ENCODE peak calls at places on chromosome 6, in nine cellular contexts. W, H, B, D, T, M, U, J and G are unnamed samples.

GRCh38 chr6:112911949-112912348 is 564.8 kb downstream of the RFPL4B start:
- DNase-seq in W (no peak), M (no peak), T (no peak), U (peak), B (no peak), H (peak), D (no peak), J (no peak), G (no peak)

GRCh38 chr6:119215309-119215708 is 134.3 kb downstream of the MAN1A1 start:
- DNase-seq in D (no peak), H (no peak), W (no peak), J (no peak), M (no peak), B (peak), T (no peak), U (no peak), G (no peak)

GRCh38 chr6:162177733-162178132 is 549.8 kb downstream of the PRKN start:
- DNase-seq in J (peak), B (no peak), U (peak), W (peak), H (no peak), T (no peak), D (no peak), M (no peak), G (no peak)

GRCh38 chr6:55773620-55774019 is 101.8 kb downstream of the BMP5 start:
- DNase-seq in W (no peak), M (no peak), D (no peak), T (no peak), B (no peak), J (no peak), H (no peak), U (no peak), G (no peak)

GRCh38 chr6:90859612-90860011 is 272.7 kb upstream of the MAP3K7 start:
- DNase-seq in H (no peak), U (no peak), W (peak), J (no peak), M (peak), T (no peak), B (no peak), D (no peak), G (no peak)

GRCh38 chr6:26159417-26160273 is 72.4 kb downstream of the HFE start:
- DNase-seq in H (no peak), T (no peak), M (peak), J (peak), U (peak), W (no peak), B (no peak), D (no peak), G (no peak)

GRCh38 chr6:168414696-168415095 is 26.3 kb upstream of the SMOC2 start:
- DNase-seq in H (no peak), T (no peak), B (no peak), J (no peak), U (peak), M (no peak), D (no peak), W (no peak), G (no peak)

GRCh38 chr6:167505199-167505598 is 180.3 kb downstream of the TTLL2 start:
- DNase-seq in H (no peak), J (no peak), M (no peak), B (no peak), W (no peak), T (no peak), D (no peak), U (no peak), G (no peak)

GRCh38 chr6:125188594-125189203 is 35.1 kb downstream of the TPD52L1 start:
- DNase-seq in W (no peak), D (no peak), T (no peak), B (no peak), U (no peak), M (no peak), H (no peak), J (no peak), G (no peak)

GRCh38 chr6:167996424-167997199 is 859 bp upstream of the KIF25 start:
- DNase-seq in H (no peak), W (peak), U (no peak), J (peak), M (no peak), T (no peak), B (no peak), D (peak), G (no peak)

GRCh38 chr6:166008441-166009369 is 158.9 kb downstream of the TBXT start:
- DNase-seq in U (peak), M (no peak), T (no peak), D (peak), J (peak), B (peak), W (peak), H (no peak), G (peak)

GRCh38 chr6:7505196-7505699 is 36.2 kb upstream of the DSP start:
- DNase-seq in J (peak), D (no peak), B (peak), W (peak), H (peak), T (peak), M (peak), U (peak), G (no peak)

GRCh38 chr6:159915397-159915796 is 24.6 kb downstream of the MAS1 start:
- DNase-seq in U (no peak), D (no peak), H (no peak), J (no peak), B (no peak), T (no peak), W (no peak), M (no peak), G (no peak)

GRCh38 chr6:1313755-1314503 is 2.0 kb downstream of the FOXQ1 start:
- DNase-seq in D (no peak), W (no peak), U (no peak), T (no peak), J (peak), M (no peak), H (no peak), B (no peak), G (no peak)

GRCh38 chr6:31821301-31822037 is 6.1 kb upstream of the HSPA1B start:
- DNase-seq in J (peak), T (no peak), U (peak), B (peak), M (peak), W (peak), H (no peak), D (peak), G (peak)

GRCh38 chr6:142947702-142948480 is 2.9 kb upstream of the HIVEP2 start:
- DNase-seq in T (no peak), H (no peak), U (no peak), W (no peak), D (no peak), B (no peak), J (no peak), M (no peak), G (no peak)

GRCh38 chr6:74735304-74735703 is 470.5 kb downstream of the COL12A1 start:
- DNase-seq in T (peak), B (peak), W (no peak), D (no peak), M (no peak), U (peak), H (no peak), J (no peak), G (no peak)

GRCh38 chr6:163232015-163232523 is 182.4 kb upstream of the QKI start:
- DNase-seq in M (no peak), D (no peak), T (no peak), B (no peak), U (no peak), J (no peak), W (no peak), H (no peak), G (no peak)

GRCh38 chr6:168212322-168212721 is 107.3 kb downstream of the DACT2 start:
- DNase-seq in U (no peak), B (no peak), M (no peak), D (no peak), W (no peak), J (peak), H (no peak), T (no peak), G (no peak)

GRCh38 chr6:37314803-37315515 is 38.8 kb upstream of the RNF8 start:
- DNase-seq in T (no peak), W (peak), H (no peak), M (peak), U (peak), J (peak), D (peak), B (peak), G (no peak)

GRCh38 chr6:17159240-17159639 is 57.4 kb downstream of the STMND1 start:
- DNase-seq in M (no peak), B (no peak), W (no peak), T (no peak), D (no peak), J (no peak), H (no peak), U (no peak), G (no peak)

GRCh38 chr6:147651249-147652063 is 143.0 kb downstream of the SAMD5 start:
- DNase-seq in W (no peak), D (no peak), J (peak), T (peak), M (peak), B (peak), H (no peak), U (peak), G (no peak)

GRCh38 chr6:36791553-36792171 is 47.6 kb downstream of the CPNE5 start:
- DNase-seq in J (no peak), D (no peak), M (no peak), W (no peak), H (no peak), T (no peak), U (no peak), B (no peak), G (no peak)

GRCh38 chr6:101666256-101666655 is 272.7 kb downstream of the GRIK2 start:
- DNase-seq in H (no peak), U (peak), B (peak), J (no peak), D (no peak), T (peak), W (no peak), M (no peak), G (no peak)

GRCh38 chr6:9422138-9422537 is 986.8 kb upstream of the SLC35B3 start:
- DNase-seq in H (no peak), T (no peak), M (no peak), D (no peak), W (no peak), J (no peak), B (no peak), U (no peak), G (no peak)

GRCh38 chr6:19929312-19929711 is 92.1 kb downstream of the ID4 start:
- DNase-seq in U (no peak), M (no peak), J (no peak), H (no peak), B (no peak), D (no peak), W (no peak), T (no peak), G (no peak)

GRCh38 chr6:81938014-81938761 is 185.7 kb upstream of the TENT5A start:
- DNase-seq in T (peak), J (no peak), U (peak), W (no peak), H (peak), B (peak), D (no peak), M (peak), G (no peak)

GRCh38 chr6:21033575-21034026 is 499.3 kb downstream of the CDKAL1 start:
- DNase-seq in M (no peak), W (peak), J (no peak), D (no peak), H (peak), B (peak), T (no peak), U (peak), G (no peak)

GRCh38 chr6:89492025-89492640 is 59.2 kb downstream of the ANKRD6 start:
- DNase-seq in T (no peak), M (no peak), J (peak), U (no peak), D (no peak), W (no peak), H (no peak), B (no peak), G (no peak)

GRCh38 chr6:130913119-130913518 is 85.9 kb downstream of the SMLR1 start:
- DNase-seq in B (no peak), M (peak), H (no peak), T (no peak), W (no peak), D (no peak), J (no peak), U (no peak), G (no peak)

GRCh38 chr6:130259557-130259956 is 36.8 kb upstream of the SAMD3 start:
- DNase-seq in T (no peak), H (no peak), W (no peak), U (no peak), J (no peak), B (no peak), D (no peak), M (no peak), G (no peak)

GRCh38 chr6:170448317-170448716 is 104.8 kb downstream of the PSMB1 start:
- DNase-seq in B (no peak), T (no peak), D (no peak), H (no peak), J (peak), W (no peak), M (no peak), U (no peak), G (peak)

GRCh38 chr6:107818272-107818671 is 5.8 kb downstream of the SCML4 start:
- DNase-seq in T (no peak), U (no peak), B (no peak), M (no peak), H (no peak), J (no peak), W (no peak), D (no peak), G (no peak)

GRCh38 chr6:32177182-32177787 is 920 bp upstream of the RNF5 start:
- DNase-seq in U (no peak), M (peak), H (no peak), J (peak), W (peak), T (no peak), D (no peak), B (no peak), G (peak)

GRCh38 chr6:142138876-142139275 is 6.2 kb downstream of the GJE1 start:
- DNase-seq in U (no peak), T (no peak), B (no peak), J (no peak), M (no peak), W (no peak), D (no peak), H (no peak), G (no peak)

GRCh38 chr6:35202066-35202546 is 11.7 kb upstream of the SCUBE3 start:
- DNase-seq in W (no peak), B (no peak), D (no peak), U (no peak), M (no peak), T (no peak), H (no peak), J (no peak), G (no peak)
- TF ChIP-seq CTCF in W (no peak), B (no peak), D (no peak), U (no peak), M (no peak), T (no peak), H (no peak), J (peak), G (peak)

GRCh38 chr6:105485456-105485855 is 82.6 kb upstream of the PREP start:
- DNase-seq in D (no peak), T (no peak), M (no peak), U (no peak), H (no peak), J (peak), B (no peak), W (no peak), G (no peak)
- TF ChIP-seq CTCF in D (no peak), T (no peak), M (no peak), U (no peak), H (no peak), J (no peak), B (no peak), W (no peak), G (no peak)

GRCh38 chr6:13485923-13486557 is 1.4 kb downstream of the GFOD1 start:
- DNase-seq in T (no peak), J (peak), M (peak), U (peak), B (peak), W (peak), D (peak), H (no peak), G (no peak)

GRCh38 chr6:13488896-13489237 is 1.5 kb upstream of the GFOD1 start:
- DNase-seq in W (no peak), B (no peak), M (no peak), H (no peak), U (no peak), J (no peak), T (no peak), D (no peak), G (no peak)

GRCh38 chr6:13486679-13487121 is 700 bp downstream of the GFOD1 start:
- DNase-seq in W (peak), B (peak), D (peak), J (peak), M (peak), U (peak), T (no peak), H (no peak), G (no peak)

GRCh38 chr6:13488015-13488895 is 855 bp upstream of the GFOD1 start:
- DNase-seq in U (peak), T (no peak), H (no peak), B (peak), W (peak), J (peak), M (no peak), D (peak), G (no peak)

DNA sequence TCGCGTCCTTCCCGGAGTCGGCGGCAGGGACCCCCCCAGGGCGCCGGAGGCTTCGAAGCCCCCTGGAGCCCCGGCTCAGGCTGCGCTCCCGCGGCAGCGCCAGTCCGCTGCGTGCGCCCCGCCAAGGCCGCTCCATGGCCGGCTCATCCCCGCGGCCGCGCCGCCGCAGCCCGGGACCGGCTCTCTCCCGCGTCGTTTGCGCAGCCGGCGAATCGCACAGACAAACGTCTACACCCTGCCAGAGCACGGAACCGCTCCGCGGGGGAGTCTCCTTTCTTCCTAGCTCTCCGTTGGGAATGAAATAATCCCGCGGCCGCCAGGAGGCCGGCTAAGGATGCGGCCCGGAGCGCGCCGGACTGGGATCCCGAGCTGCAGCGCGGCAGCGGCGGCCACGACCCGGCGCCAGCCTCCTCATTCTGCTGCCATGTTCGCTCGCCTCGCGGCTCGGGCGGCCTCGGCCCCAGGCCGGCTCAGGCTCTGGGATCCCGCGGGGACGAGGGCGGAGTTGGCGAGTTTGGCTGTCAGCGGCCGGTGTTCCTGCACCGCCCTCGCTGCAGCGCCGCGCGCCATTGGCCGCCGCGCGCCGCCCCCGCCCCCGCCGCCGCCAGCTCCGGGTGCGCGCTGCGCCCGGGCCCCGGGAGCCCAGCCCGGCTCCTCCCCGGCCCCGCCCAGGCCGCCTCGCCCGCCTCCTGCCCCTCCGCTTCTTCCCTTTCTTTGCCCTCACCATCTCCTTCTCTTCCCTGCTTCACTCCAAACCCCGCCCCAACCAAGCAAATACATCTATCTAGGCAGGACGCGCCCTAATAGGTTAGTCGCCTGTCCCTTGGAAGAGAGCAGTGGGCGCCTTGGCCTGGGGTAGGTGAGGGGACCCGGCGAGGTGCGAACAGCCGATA is at the start of gene GFOD1:
- DNase-seq in T (no peak), M (peak), H (no peak), U (peak), J (peak), D (peak), W (peak), B (peak), G (no peak)
- TF ChIP-seq CTCF in T (no peak), M (no peak), H (peak), U (peak), J (peak), D (peak), W (no peak), B (peak), G (peak)

DNA sequence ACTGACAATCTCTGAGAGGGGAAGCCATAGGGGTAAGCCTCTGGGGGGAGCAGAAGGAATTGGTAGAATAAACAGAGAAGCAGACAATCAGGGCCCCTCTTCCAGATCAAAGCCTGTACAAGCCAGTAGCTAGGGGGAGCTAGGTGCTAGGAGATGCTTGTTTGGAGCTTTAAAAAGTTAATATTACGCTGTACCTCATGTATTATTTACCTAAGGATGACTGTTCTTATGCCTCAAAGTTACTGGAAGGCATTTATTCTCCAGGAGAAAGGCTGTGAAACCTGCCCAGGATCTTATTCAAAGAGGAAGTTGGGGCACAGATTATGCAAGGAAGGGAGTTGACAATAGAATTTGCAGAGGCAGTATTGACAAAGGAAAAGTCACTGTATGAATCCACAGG is 111.8 kb upstream of the SLC35F1 start:
- DNase-seq in D (no peak), T (no peak), B (no peak), H (no peak), J (no peak), W (no peak), U (no peak), M (no peak), G (no peak)
- TF ChIP-seq CTCF in D (no peak), T (no peak), B (no peak), H (no peak), J (peak), W (no peak), U (no peak), M (no peak), G (peak)

GRCh38 chr6:47352966-47353365 is 43.3 kb upstream of the TNFRSF21 start:
- DNase-seq in J (no peak), T (no peak), M (no peak), B (no peak), H (no peak), U (no peak), W (no peak), D (no peak), G (no peak)

GRCh38 chr6:47349931-47350330 is 40.2 kb upstream of the TNFRSF21 start:
- DNase-seq in B (no peak), T (no peak), J (no peak), W (no peak), M (no peak), H (no peak), D (no peak), U (no peak), G (no peak)

GRCh38 chr6:47355496-47355895 is 45.8 kb upstream of the TNFRSF21 start:
- DNase-seq in W (no peak), H (no peak), J (no peak), M (no peak), D (no peak), T (no peak), B (no peak), U (no peak), G (no peak)

GRCh38 chr6:47353822-47354221 is 44.1 kb upstream of the TNFRSF21 start:
- DNase-seq in B (no peak), D (no peak), J (no peak), U (no peak), M (no peak), T (no peak), W (no peak), H (no peak), G (no peak)

GRCh38 chr6:47352169-47352568 is 42.5 kb upstream of the TNFRSF21 start:
- DNase-seq in D (no peak), J (peak), M (peak), W (peak), B (no peak), U (no peak), T (no peak), H (no peak), G (no peak)
- TF ChIP-seq CTCF in D (peak), J (peak), M (peak), W (peak), B (peak), U (peak), T (peak), H (peak), G (peak)

DNA sequence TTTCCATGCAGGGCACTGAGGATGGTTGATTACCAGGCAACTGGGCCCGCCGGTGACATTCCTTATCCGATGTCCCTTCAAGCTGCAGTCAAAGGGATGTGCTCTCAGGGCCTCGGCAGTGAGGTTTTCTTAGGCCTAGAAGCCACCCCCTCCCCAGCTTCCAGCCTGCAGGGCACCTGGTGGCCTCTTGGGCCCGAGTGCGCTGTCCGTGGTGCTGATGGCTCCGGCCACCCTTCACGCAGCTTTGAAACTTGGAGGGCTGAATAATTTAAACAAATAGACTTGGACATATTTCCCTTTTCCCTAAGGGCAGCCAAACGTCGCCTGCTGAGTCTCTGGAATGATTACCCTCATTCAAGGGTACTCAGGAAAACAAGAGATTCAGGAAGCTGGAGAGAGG is 8.9 kb upstream of the MLN start:
- DNase-seq in B (peak), M (peak), H (no peak), D (peak), J (peak), W (peak), T (peak), U (peak), G (peak)
- TF ChIP-seq CTCF in B (peak), M (peak), H (peak), D (peak), J (peak), W (peak), T (peak), U (peak), G (peak)